ENCODE peak calls at places on chromosomes 3 and 15, in five cellular contexts. O is HepG2, H is SK-N-SH, E is HCT116, C is GM12878. T is an unnamed sample.

GRCh38 chr3:141231923-141232861 is 567 bp downstream of the PXYLP1 start:
- DNase-seq in O (no peak), H (peak), E (no peak), C (no peak), T (peak)

GRCh38 chr15:78075490-78076230 is 1.9 kb downstream of the TBC1D2B start:
- DNase-seq in O (peak), H (no peak), E (no peak), C (no peak), T (no peak)

GRCh38 chr15:72503147-72503546 is 29.0 kb downstream of the ARIH1 start:
- DNase-seq in O (no peak), H (no peak), E (no peak), C (no peak), T (no peak)

GRCh38 chr3:174955513-174956001 is 96.4 kb downstream of the NAALADL2 start:
- DNase-seq in O (peak), H (no peak), E (peak), C (no peak), T (no peak)

GRCh38 chr15:84783493-84784251 is 33.5 kb upstream of the ALPK3 start:
- DNase-seq in O (no peak), H (no peak), E (no peak), C (no peak), T (no peak)

GRCh38 chr3:15633159-15633558 is 31.6 kb downstream of the BTD start:
- DNase-seq in O (no peak), H (no peak), E (no peak), C (no peak), T (no peak)

GRCh38 chr3:157290761-157291160 is 130.8 kb upstream of the CCNL1 start:
- DNase-seq in O (no peak), H (no peak), E (no peak), C (no peak), T (no peak)

GRCh38 chr15:47548189-47548588 is 169.1 kb upstream of the SEMA6D start:
- DNase-seq in O (no peak), H (no peak), E (no peak), C (no peak), T (no peak)

GRCh38 chr3:126481808-126482502 is 6.3 kb upstream of the ZXDC start:
- DNase-seq in O (peak), H (peak), E (no peak), C (no peak), T (no peak)

GRCh38 chr3:114542359-114542758 is 248.5 kb downstream of the TIGIT start:
- DNase-seq in O (no peak), H (no peak), E (no peak), C (no peak), T (no peak)

GRCh38 chr15:99343836-99344551 is 92.7 kb downstream of the LRRC28 start:
- DNase-seq in O (no peak), H (peak), E (no peak), C (no peak), T (no peak)

GRCh38 chr3:107227091-107227490 is 150.1 kb upstream of the CCDC54 start:
- DNase-seq in O (no peak), H (no peak), E (no peak), C (no peak), T (no peak)

GRCh38 chr3:40660554-40660953 is 135.8 kb downstream of the ZNF621 start:
- DNase-seq in O (no peak), H (no peak), E (no peak), C (no peak), T (no peak)

GRCh38 chr3:44939581-44940036 is 36.4 kb downstream of the ZDHHC3 start:
- DNase-seq in O (no peak), H (no peak), E (no peak), C (no peak), T (no peak)

GRCh38 chr3:70120360-70120966 is 120.9 kb downstream of the SAMMSON start:
- DNase-seq in O (peak), H (peak), E (peak), C (peak), T (peak)

GRCh38 chr3:28308196-28308595 is 40.3 kb upstream of the ZCWPW2 start:
- DNase-seq in O (no peak), H (no peak), E (no peak), C (no peak), T (no peak)

GRCh38 chr3:190321789-190322603 is at the start of gene CLDN1:
- DNase-seq in O (peak), H (peak), E (peak), C (no peak), T (peak)

GRCh38 chr15:101188517-101189340 is 63.1 kb downstream of the CHSY1 start:
- DNase-seq in O (no peak), H (no peak), E (no peak), C (peak), T (no peak)

GRCh38 chr3:37985637-37986320 is 4.8 kb upstream of the VILL start:
- DNase-seq in O (no peak), H (no peak), E (no peak), C (no peak), T (no peak)

GRCh38 chr3:187807086-187807862 is 62.0 kb upstream of the BCL6 start:
- DNase-seq in O (no peak), H (no peak), E (no peak), C (no peak), T (no peak)

GRCh38 chr3:120438971-120439370 is 11.8 kb downstream of the FSTL1 start:
- DNase-seq in O (no peak), H (no peak), E (no peak), C (no peak), T (no peak)
- TF ChIP-seq ZBTB33 in O (no peak), H (no peak), E (no peak), C (no peak), T (no peak)

DNA sequence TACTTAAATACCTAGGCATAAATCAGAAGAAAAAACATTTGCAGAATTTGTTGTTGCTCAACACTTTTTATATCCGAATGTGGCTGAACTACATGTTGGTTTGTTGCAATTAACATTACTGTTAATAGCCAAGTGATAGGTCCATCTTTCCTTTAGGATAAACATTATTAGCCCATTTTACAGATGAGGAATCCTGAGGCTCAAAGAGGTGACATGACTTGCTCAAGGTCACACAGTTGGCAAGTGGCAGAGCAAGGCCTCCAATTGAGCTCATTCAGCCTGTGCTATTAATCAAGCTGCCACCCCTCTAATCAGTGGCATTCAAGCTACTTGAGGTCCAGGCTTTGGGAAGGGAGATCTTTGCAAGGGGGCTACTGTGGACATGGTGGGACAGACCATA is 125.8 kb upstream of the ATP2B2 start:
- DNase-seq in O (no peak), H (no peak), E (no peak), C (no peak), T (no peak)
- TF ChIP-seq REST in O (no peak), H (no peak), E (no peak), C (no peak), T (no peak)

DNA sequence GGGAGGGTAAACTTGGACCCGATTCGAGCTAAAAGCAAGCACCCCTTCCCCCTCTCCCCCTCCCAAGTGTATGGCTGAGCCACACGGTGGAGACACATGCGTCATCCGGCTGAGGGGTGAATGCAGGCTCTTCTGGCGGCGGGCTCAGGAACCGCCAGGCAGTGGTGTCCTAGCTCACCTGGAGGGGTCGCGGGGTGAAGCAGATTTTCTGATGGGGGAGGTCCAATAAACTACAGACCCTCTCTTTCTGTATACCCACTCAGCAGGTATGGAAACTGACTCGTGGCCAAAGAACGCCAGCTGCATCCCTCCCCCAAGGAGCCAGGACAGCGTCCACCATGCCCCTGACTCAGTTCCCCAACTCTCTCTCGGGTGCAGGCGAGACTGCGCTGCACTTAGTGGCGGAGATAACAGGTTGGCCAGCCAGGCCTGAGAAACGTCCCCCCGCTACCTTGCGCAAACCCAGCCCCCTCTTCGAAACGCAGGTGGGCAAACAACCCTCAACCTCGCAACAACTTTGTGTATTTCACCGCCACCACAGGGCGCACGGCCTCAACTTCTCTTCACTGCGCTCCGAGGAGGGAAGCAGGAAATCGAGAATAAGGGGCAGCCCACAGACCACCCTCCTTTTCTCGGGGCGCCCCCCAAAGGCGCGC is 1.3 kb downstream of the MAGI1 start:
- DNase-seq in O (peak), H (peak), E (no peak), C (no peak), T (no peak)
- TF ChIP-seq ZBTB33 in O (no peak), H (no peak), E (no peak), C (no peak), T (no peak)

DNA sequence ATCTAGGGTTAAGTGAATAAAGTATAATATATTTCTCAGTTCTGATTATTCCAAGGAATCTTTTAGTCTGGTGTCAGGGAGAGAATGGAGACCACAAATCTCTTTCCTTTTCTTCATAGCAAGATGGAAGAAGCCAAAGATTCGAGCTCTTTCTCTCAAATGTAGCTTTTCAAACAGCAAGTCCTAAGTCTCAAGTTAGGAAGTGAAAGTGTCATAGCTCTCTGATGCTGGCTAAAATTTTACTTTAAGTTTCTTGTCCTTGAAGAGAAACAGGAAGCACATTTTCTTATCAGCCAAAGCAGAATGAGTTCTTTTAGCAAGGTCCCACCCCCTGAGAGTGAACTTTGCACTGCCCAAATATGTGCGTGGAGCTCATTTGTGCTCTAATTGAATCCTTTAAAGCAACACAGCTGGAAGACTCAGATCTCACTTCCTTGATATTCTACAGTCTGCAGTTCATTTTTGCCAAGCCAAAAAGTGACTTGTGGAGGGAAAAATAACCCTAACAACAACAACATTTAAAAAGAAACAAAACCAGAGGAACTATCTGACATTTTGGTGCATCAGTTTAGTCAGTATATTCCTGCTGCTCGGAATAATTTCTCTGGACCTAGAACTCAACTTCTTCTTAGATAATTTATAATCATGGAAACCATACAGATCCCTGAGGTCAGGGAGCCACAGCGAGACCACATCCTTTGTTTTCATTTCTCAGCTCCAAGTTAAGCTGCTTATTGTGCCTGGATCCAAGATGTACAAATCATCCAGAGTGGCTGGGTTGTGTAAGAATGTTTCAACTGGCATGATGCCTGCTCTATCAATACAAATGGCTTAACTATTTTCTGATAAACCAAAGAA is 238.7 kb upstream of the P2RY1 start:
- DNase-seq in O (peak), H (no peak), E (no peak), C (peak), T (peak)
- TF ChIP-seq REST in O (no peak), H (no peak), E (no peak), C (no peak), T (no peak)